ENCODE peak calls at places on chromosomes 2 and 18, in seven cellular contexts. F is heart right ventricle, G is endodermal cell, Z is ovary, S is lung, D is tibial nerve, Y is right cardiac atrium. E is an unnamed sample.

GRCh38 chr2:54310961-54311360 is 54.9 kb upstream of the TSPYL6 start:
- DNase-seq in F (no peak), G (no peak), Z (no peak), S (no peak), D (no peak), Y (no peak), E (no peak)

GRCh38 chr18:75868031-75868430 is 440.5 kb upstream of the SMIM21 start:
- DNase-seq in F (no peak), G (peak; percentile 62), Z (no peak), S (no peak), D (no peak), Y (no peak), E (no peak)

GRCh38 chr2:188974184-188974583 is at the start of gene COL3A1:
- DNase-seq in F (peak; percentile 48), G (no peak), Z (peak; percentile 57), S (no peak), D (no peak), Y (peak; percentile 81), E (no peak)

GRCh38 chr2:186052930-186053329 is 314.3 kb downstream of the FSIP2 start:
- DNase-seq in F (no peak), G (no peak), Z (no peak), S (no peak), D (no peak), Y (no peak), E (no peak)

GRCh38 chr2:237541242-237541641 is 25.1 kb upstream of the PRLH start:
- DNase-seq in F (no peak), G (no peak), Z (no peak), S (no peak), D (no peak), Y (no peak), E (no peak)

GRCh38 chr2:74573747-74574562 is 19.4 kb downstream of the DOK1 start:
- DNase-seq in F (no peak), G (no peak), Z (no peak), S (no peak), D (no peak), Y (no peak), E (no peak)

GRCh38 chr2:45904931-45905642 is 253.6 kb downstream of the PRKCE start:
- DNase-seq in F (no peak), G (no peak), Z (no peak), S (no peak), D (no peak), Y (no peak), E (no peak)

GRCh38 chr18:75915941-75916640 is 488.6 kb upstream of the SMIM21 start:
- DNase-seq in F (no peak), G (peak; percentile 94), Z (peak; percentile 71), S (no peak), D (no peak), Y (peak; percentile 61), E (peak; percentile 65)

GRCh38 chr18:39841133-39842041 is 2113.6 kb upstream of the PIK3C3 start:
- DNase-seq in F (peak; percentile 4), G (peak; percentile 89), Z (peak; percentile 10), S (peak; percentile 52), D (no peak), Y (peak; percentile 86), E (peak; percentile 68)

GRCh38 chr2:25078171-25079049 is 36.5 kb downstream of the EFR3B start:
- DNase-seq in F (peak; percentile 35), G (peak; percentile 74), Z (no peak), S (no peak), D (no peak), Y (peak; percentile 50), E (no peak)

GRCh38 chr2:29123584-29124349 is 8.6 kb downstream of the CLIP4 start:
- DNase-seq in F (no peak), G (no peak), Z (no peak), S (no peak), D (no peak), Y (no peak), E (no peak)

GRCh38 chr2:198883604-198884003 is 574.1 kb downstream of the SATB2 start:
- DNase-seq in F (no peak), G (no peak), Z (no peak), S (no peak), D (no peak), Y (no peak), E (no peak)

GRCh38 chr2:133489146-133489545 is 79.1 kb downstream of the NCKAP5 start:
- DNase-seq in F (no peak), G (no peak), Z (no peak), S (no peak), D (no peak), Y (no peak), E (no peak)

GRCh38 chr2:201996681-201997254 is 36.9 kb upstream of the FZD7 start:
- DNase-seq in F (no peak), G (no peak), Z (no peak), S (no peak), D (no peak), Y (no peak), E (no peak)

GRCh38 chr2:104733544-104733943 is 120.4 kb upstream of the POU3F3 start:
- DNase-seq in F (no peak), G (peak; percentile 93), Z (no peak), S (no peak), D (no peak), Y (peak; percentile 53), E (no peak)

GRCh38 chr2:100017633-100018032 is 124.8 kb downstream of the AFF3 start:
- DNase-seq in F (no peak), G (no peak), Z (no peak), S (no peak), D (no peak), Y (no peak), E (no peak)

GRCh38 chr2:188181439-188181838 is 110.2 kb upstream of the GULP1 start:
- DNase-seq in F (no peak), G (peak; percentile 62), Z (no peak), S (no peak), D (no peak), Y (no peak), E (no peak)

GRCh38 chr2:100062315-100062714 is 80.1 kb downstream of the AFF3 start:
- DNase-seq in F (no peak), G (no peak), Z (no peak), S (no peak), D (no peak), Y (no peak), E (no peak)

GRCh38 chr18:23844991-23845680 is 155.9 kb downstream of the LAMA3 start:
- DNase-seq in F (no peak), G (peak; percentile 81), Z (no peak), S (no peak), D (no peak), Y (no peak), E (no peak)

GRCh38 chr18:62437520-62438329 is 85.1 kb upstream of the ZCCHC2 start:
- DNase-seq in F (no peak), G (no peak), Z (no peak), S (no peak), D (no peak), Y (peak; percentile 69), E (no peak)

GRCh38 chr2:64807417-64807816 is 153.7 kb upstream of the SERTAD2 start:
- DNase-seq in F (no peak), G (no peak), Z (no peak), S (peak; percentile 32), D (no peak), Y (no peak), E (no peak)

GRCh38 chr2:165872101-165872791 is 78.2 kb upstream of the GALNT3 start:
- DNase-seq in F (no peak), G (no peak), Z (no peak), S (no peak), D (no peak), Y (no peak), E (no peak)

GRCh38 chr2:159326569-159327255 is 40.2 kb upstream of the WDSUB1 start:
- DNase-seq in F (no peak), G (no peak), Z (no peak), S (no peak), D (no peak), Y (peak; percentile 26), E (no peak)

GRCh38 chr2:112705576-112705975 is 15.2 kb upstream of the NT5DC4 start:
- DNase-seq in F (no peak), G (no peak), Z (no peak), S (no peak), D (no peak), Y (no peak), E (no peak)
- H3K4me1 ChIP-seq in F (peaks cover 54% of the 10 kb centered on the region), G (no peaks in the 10 kb centered on the region), Z (no peaks in the 10 kb centered on the region), S (peaks cover 1% of the 10 kb centered on the region), D (no peaks in the 10 kb centered on the region), Y (no peaks in the 10 kb centered on the region), E (no peaks in the 10 kb centered on the region)

GRCh38 chr18:22345733-22346132 is 72.0 kb downstream of the CTAGE1 start:
- DNase-seq in F (no peak), G (no peak), Z (no peak), S (no peak), D (no peak), Y (peak; percentile 66), E (no peak)

GRCh38 chr18:22344908-22345670 is 72.6 kb downstream of the CTAGE1 start:
- DNase-seq in F (no peak), G (no peak), Z (peak; percentile 37), S (no peak), D (no peak), Y (no peak), E (no peak)

GRCh38 chr18:22342625-22343024 is 75.1 kb downstream of the CTAGE1 start:
- DNase-seq in F (no peak), G (no peak), Z (no peak), S (peak; percentile 68), D (no peak), Y (no peak), E (no peak)

GRCh38 chr18:22346342-22346967 is 71.3 kb downstream of the CTAGE1 start:
- DNase-seq in F (peak; percentile 84), G (no peak), Z (peak; percentile 75), S (peak; percentile 57), D (no peak), Y (peak; percentile 88), E (no peak)

GRCh38 chr18:22343613-22344012 is 74.1 kb downstream of the CTAGE1 start:
- DNase-seq in F (no peak), G (peak; percentile 35), Z (no peak), S (no peak), D (no peak), Y (no peak), E (no peak)
- H3K4me1 ChIP-seq in F (peaks cover 46% of the 10 kb centered on the region), G (no peaks in the 10 kb centered on the region), Z (peaks cover 10% of the 10 kb centered on the region), S (peaks cover 13% of the 10 kb centered on the region), D (peaks cover 10% of the 10 kb centered on the region), Y (peaks cover 10% of the 10 kb centered on the region), E (peaks cover 9% of the 10 kb centered on the region)

GRCh38 chr2:238865744-238866355 is 18.0 kb downstream of the TWIST2 start:
- DNase-seq in F (no peak), G (peak; percentile 39), Z (no peak), S (no peak), D (no peak), Y (no peak), E (peak; percentile 42)
- H3K4me1 ChIP-seq in F (peaks cover 16% of the 10 kb centered on the region), G (peaks cover 9% of the 10 kb centered on the region), Z (peaks cover 42% of the 10 kb centered on the region), S (peaks cover 14% of the 10 kb centered on the region), D (peaks cover 23% of the 10 kb centered on the region), Y (no peaks in the 10 kb centered on the region), E (no peaks in the 10 kb centered on the region)

GRCh38 chr2:118197011-118197695 is 108.9 kb downstream of the INSIG2 start:
- DNase-seq in F (no peak), G (peak; percentile 65), Z (no peak), S (no peak), D (no peak), Y (no peak), E (no peak)

GRCh38 chr2:118202707-118203303 is 114.5 kb downstream of the INSIG2 start:
- DNase-seq in F (no peak), G (peak; percentile 88), Z (no peak), S (peak; percentile 36), D (no peak), Y (peak; percentile 69), E (no peak)

DNA sequence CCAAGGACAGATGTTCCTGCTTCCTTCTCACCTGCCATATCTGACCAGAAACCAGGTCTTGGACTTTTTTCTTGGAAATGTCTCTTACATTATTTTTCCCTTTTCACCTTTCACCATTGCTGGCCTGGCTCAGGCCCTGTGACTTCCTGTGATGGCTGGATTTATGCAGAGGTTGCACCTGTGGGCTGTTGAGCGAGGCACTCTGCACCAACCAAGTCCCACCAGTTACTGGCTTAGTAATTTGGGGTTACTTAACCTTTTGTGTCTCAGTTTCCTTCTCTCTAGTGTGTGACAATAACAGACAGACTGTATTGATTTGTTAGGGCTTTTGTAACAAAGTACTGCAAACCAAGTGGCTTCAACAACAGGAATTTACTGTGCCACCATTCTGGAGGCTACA is 110.0 kb downstream of the INSIG2 start:
- DNase-seq in F (no peak), G (no peak), Z (no peak), S (no peak), D (no peak), Y (no peak), E (no peak)
- H3K4me1 ChIP-seq in F (no peaks in the 10 kb centered on the region), G (no peaks in the 10 kb centered on the region), Z (no peaks in the 10 kb centered on the region), S (no peaks in the 10 kb centered on the region), D (no peaks in the 10 kb centered on the region), Y (no peaks in the 10 kb centered on the region), E (no peaks in the 10 kb centered on the region)

E was measured in pancreas.